ENCODE peak calls at places on chromosomes 1 and 21, in six cellular contexts. One of them, this sample, is unnamed.

GRCh38 chr1:125119024-125119441 is 3934.3 kb downstream of the SRGAP2C start:
- DNase-seq in endothelial cell: no peak
- DNase-seq in BE2C: no peak
- DNase-seq in kidney tubule cell: no peak
- DNase-seq in left cardiac atrium: no peak
- DNase-seq in astrocyte of the hippocampus: no peak
- DNase-seq in this sample: no peak

GRCh38 chr1:41093826-41094225 is 72.3 kb upstream of the SLFNL1 start:
- DNase-seq in astrocyte of the hippocampus: peak; percentile 42
- DNase-seq in BE2C: no peak
- DNase-seq in kidney tubule cell: no peak
- DNase-seq in left cardiac atrium: no peak
- DNase-seq in endothelial cell: no peak
- DNase-seq in this sample: no peak

GRCh38 chr1:108845991-108846390 is 10.9 kb downstream of the AKNAD1 start:
- DNase-seq in left cardiac atrium: no peak
- DNase-seq in astrocyte of the hippocampus: no peak
- DNase-seq in BE2C: no peak
- DNase-seq in endothelial cell: no peak
- DNase-seq in kidney tubule cell: no peak
- DNase-seq in this sample: no peak

GRCh38 chr1:28329395-28330153 is 734 bp downstream of the MED18 start:
- DNase-seq in kidney tubule cell: peak; percentile 43
- DNase-seq in astrocyte of the hippocampus: peak; percentile 51
- DNase-seq in left cardiac atrium: peak; percentile 33
- DNase-seq in BE2C: peak; percentile 6
- DNase-seq in endothelial cell: peak; percentile 26
- DNase-seq in this sample: no peak

GRCh38 chr1:3369437-3370076 is 84.9 kb upstream of the ARHGEF16 start:
- DNase-seq in kidney tubule cell: peak; percentile 50
- DNase-seq in endothelial cell: no peak
- DNase-seq in BE2C: no peak
- DNase-seq in left cardiac atrium: peak; percentile 78
- DNase-seq in astrocyte of the hippocampus: peak; percentile 95
- DNase-seq in this sample: peak; percentile 30

GRCh38 chr1:201184734-201185453 is 5.7 kb upstream of the IGFN1 start:
- DNase-seq in endothelial cell: peak; percentile 20
- DNase-seq in BE2C: peak; percentile 55
- DNase-seq in astrocyte of the hippocampus: peak; percentile 82
- DNase-seq in left cardiac atrium: no peak
- DNase-seq in kidney tubule cell: peak; percentile 98
- DNase-seq in this sample: peak; percentile 60

GRCh38 chr1:8382051-8382505 is 64.2 kb downstream of the SLC45A1 start:
- DNase-seq in kidney tubule cell: peak; percentile 93
- DNase-seq in astrocyte of the hippocampus: peak; percentile 75
- DNase-seq in BE2C: no peak
- DNase-seq in left cardiac atrium: no peak
- DNase-seq in endothelial cell: no peak
- DNase-seq in this sample: no peak

GRCh38 chr1:9388628-9389184 is 96.0 kb downstream of the SPSB1 start:
- DNase-seq in astrocyte of the hippocampus: peak; percentile 49
- DNase-seq in kidney tubule cell: no peak
- DNase-seq in BE2C: no peak
- DNase-seq in endothelial cell: no peak
- DNase-seq in left cardiac atrium: no peak
- DNase-seq in this sample: no peak

GRCh38 chr1:175757381-175758015 is 14.1 kb upstream of the TNR start:
- DNase-seq in kidney tubule cell: peak; percentile 48
- DNase-seq in left cardiac atrium: peak; percentile 25
- DNase-seq in BE2C: peak; percentile 60
- DNase-seq in astrocyte of the hippocampus: peak; percentile 7
- DNase-seq in endothelial cell: peak; percentile 78
- DNase-seq in this sample: no peak

GRCh38 chr21:26470361-26471115 is 102.5 kb downstream of the CYYR1 start:
- DNase-seq in BE2C: no peak
- DNase-seq in endothelial cell: no peak
- DNase-seq in kidney tubule cell: no peak
- DNase-seq in astrocyte of the hippocampus: no peak
- DNase-seq in left cardiac atrium: no peak
- DNase-seq in this sample: no peak

GRCh38 chr1:154422521-154422920 is 17.4 kb downstream of the IL6R start:
- DNase-seq in endothelial cell: no peak
- DNase-seq in kidney tubule cell: no peak
- DNase-seq in BE2C: no peak
- DNase-seq in left cardiac atrium: no peak
- DNase-seq in astrocyte of the hippocampus: no peak
- DNase-seq in this sample: no peak

GRCh38 chr1:157241185-157241538 is 103.0 kb upstream of the ETV3 start:
- DNase-seq in kidney tubule cell: no peak
- DNase-seq in left cardiac atrium: no peak
- DNase-seq in endothelial cell: no peak
- DNase-seq in astrocyte of the hippocampus: no peak
- DNase-seq in BE2C: no peak
- DNase-seq in this sample: no peak

GRCh38 chr1:162627662-162628296 is 4.5 kb upstream of the DDR2 start:
- DNase-seq in kidney tubule cell: peak; percentile 26
- DNase-seq in BE2C: peak; percentile 43
- DNase-seq in endothelial cell: peak; percentile 17
- DNase-seq in left cardiac atrium: no peak
- DNase-seq in astrocyte of the hippocampus: peak; percentile 11
- DNase-seq in this sample: no peak

GRCh38 chr1:119743776-119744597 is 24.7 kb downstream of the HMGCS2 start:
- DNase-seq in BE2C: peak; percentile 69
- DNase-seq in left cardiac atrium: peak; percentile 69
- DNase-seq in astrocyte of the hippocampus: peak; percentile 82
- DNase-seq in kidney tubule cell: peak; percentile 77
- DNase-seq in endothelial cell: peak; percentile 52
- DNase-seq in this sample: peak; percentile 67

GRCh38 chr1:15678578-15678977 is 5.5 kb upstream of the PLEKHM2 start:
- DNase-seq in astrocyte of the hippocampus: peak; percentile 67
- DNase-seq in kidney tubule cell: peak; percentile 98
- DNase-seq in endothelial cell: no peak
- DNase-seq in left cardiac atrium: no peak
- DNase-seq in BE2C: no peak
- DNase-seq in this sample: peak; percentile 39

GRCh38 chr1:212291505-212292134 is 6.4 kb downstream of the PPP2R5A start:
- DNase-seq in kidney tubule cell: peak; percentile 60
- DNase-seq in BE2C: peak; percentile 22
- DNase-seq in left cardiac atrium: no peak
- DNase-seq in endothelial cell: peak; percentile 13
- DNase-seq in astrocyte of the hippocampus: peak; percentile 60
- DNase-seq in this sample: no peak